ENCODE peak calls at places on chromosomes 4 and X, in six cellular contexts. B is kidney glomerular epithelial cell, M is nucleus accumbens, V is GDM1, S is mucosa of descending colon, W is naive B cell. O is an unnamed sample.

GRCh38 chr4:114028071-114028470 is 48.6 kb upstream of the ARSJ start:
- DNase-seq in B (peak), M (no peak), V (no peak), S (no peak), W (no peak), O (no peak)

GRCh38 chrX:154548028-154548316 is 552 bp downstream of the IKBKG start:
- DNase-seq in B (no peak), M (no peak), V (no peak), S (no peak), W (no peak), O (no peak)

GRCh38 chrX:50865311-50865710 is 45.2 kb upstream of the BMP15 start:
- DNase-seq in B (no peak), M (no peak), V (no peak), S (no peak), W (no peak), O (no peak)

GRCh38 chrX:66756717-66757116 is 117.8 kb upstream of the EDA2R start:
- DNase-seq in B (no peak), M (no peak), V (no peak), S (peak), W (no peak), O (no peak)

GRCh38 chr4:154341448-154341847 is 150.2 kb downstream of the DCHS2 start:
- DNase-seq in B (no peak), M (no peak), V (no peak), S (no peak), W (no peak), O (no peak)

GRCh38 chr4:156971168-156971601 is 414 bp downstream of the PDGFC start:
- DNase-seq in B (no peak), M (peak), V (no peak), S (peak), W (no peak), O (no peak)

GRCh38 chr4:145843148-145843547 is 95.5 kb downstream of the ZNF827 start:
- DNase-seq in B (no peak), M (no peak), V (no peak), S (no peak), W (no peak), O (no peak)

GRCh38 chr4:122555216-122555615 is 65.7 kb downstream of the IL21 start:
- DNase-seq in B (no peak), M (no peak), V (no peak), S (no peak), W (no peak), O (no peak)

GRCh38 chrX:154603438-154604430 is 15.3 kb downstream of the CTAG1B start:
- DNase-seq in B (peak), M (no peak), V (peak), S (no peak), W (no peak), O (no peak)

GRCh38 chrX:126137899-126138298 is 28.2 kb downstream of the DCAF12L2 start:
- DNase-seq in B (no peak), M (no peak), V (no peak), S (no peak), W (no peak), O (no peak)

GRCh38 chrX:110665636-110666035 is 130.0 kb downstream of the CHRDL1 start:
- DNase-seq in B (no peak), M (peak), V (peak), S (peak), W (no peak), O (no peak)

GRCh38 chrX:154549766-154550165 is 2.3 kb downstream of the IKBKG start:
- DNase-seq in B (no peak), M (no peak), V (no peak), S (no peak), W (no peak), O (no peak)

GRCh38 chr4:182400754-182401153 is 157.6 kb downstream of the TENM3 start:
- DNase-seq in B (no peak), M (no peak), V (no peak), S (no peak), W (no peak), O (no peak)

GRCh38 chr4:11416071-11416766 is 12.5 kb downstream of the HS3ST1 start:
- DNase-seq in B (no peak), M (no peak), V (no peak), S (no peak), W (no peak), O (no peak)

GRCh38 chrX:110156167-110156754 is 153.3 kb downstream of the TMEM164 start:
- DNase-seq in B (no peak), M (no peak), V (no peak), S (no peak), W (peak), O (no peak)

GRCh38 chrX:13119386-13119785 is 75.0 kb upstream of the FAM9C start:
- DNase-seq in B (no peak), M (no peak), V (no peak), S (no peak), W (no peak), O (no peak)

GRCh38 chr4:16665942-16666586 is 232.4 kb downstream of the LDB2 start:
- DNase-seq in B (no peak), M (no peak), V (no peak), S (no peak), W (no peak), O (no peak)

GRCh38 chr4:185914583-185915199 is 102.7 kb upstream of the SORBS2 start:
- DNase-seq in B (no peak), M (no peak), V (no peak), S (no peak), W (no peak), O (no peak)

GRCh38 chr4:59553739-59554126 is 1646.4 kb upstream of the ADGRL3 start:
- DNase-seq in B (peak), M (no peak), V (no peak), S (no peak), W (no peak), O (no peak)

GRCh38 chr4:186900232-186900900 is 176.7 kb upstream of the FAT1 start:
- DNase-seq in B (peak), M (no peak), V (no peak), S (no peak), W (no peak), O (no peak)

GRCh38 chr4:7389719-7390118 is 45.0 kb downstream of the PSAPL1 start:
- DNase-seq in B (no peak), M (no peak), V (no peak), S (no peak), W (no peak), O (no peak)

GRCh38 chr4:56301181-56302076 is 85.9 kb downstream of the AASDH start:
- DNase-seq in B (peak), M (peak), V (peak), S (peak), W (peak), O (peak)

GRCh38 chrX:54042609-54043010 is 1.7 kb downstream of the PHF8 start:
- DNase-seq in B (peak), M (peak), V (no peak), S (peak), W (peak), O (peak)

GRCh38 chr4:27168783-27169182 is 308.1 kb downstream of the STIM2 start:
- DNase-seq in B (no peak), M (no peak), V (no peak), S (no peak), W (no peak), O (no peak)

GRCh38 chrX:69128573-69128972 is 36.7 kb downstream of the PJA1 start:
- DNase-seq in B (no peak), M (no peak), V (no peak), S (no peak), W (no peak), O (no peak)

O was measured in effector CD8-positive, alpha-beta T cell.